ENCODE peak calls at places on chromosomes 3 and 15, in nine cellular contexts. One of them, this sample, is unnamed.

GRCh38 chr3:117006123-117006522 is 296.5 kb downstream of the TUSC7 start:
- DNase-seq in dorsolateral prefrontal cortex: no peak
- DNase-seq in endothelial cell: no peak
- DNase-seq in GM23338: no peak
- DNase-seq in CD8-positive, alpha-beta T cell: no peak
- DNase-seq in fibroblast of mammary gland: no peak
- DNase-seq in breast epithelium: no peak
- DNase-seq in progenitor cell of endocrine pancreas: no peak
- DNase-seq in OCI-LY7: no peak
- DNase-seq in this sample: no peak

GRCh38 chr15:74752486-74753395 is 4.1 kb downstream of the CYP1A2 start:
- DNase-seq in dorsolateral prefrontal cortex: no peak
- DNase-seq in endothelial cell: no peak
- DNase-seq in GM23338: no peak
- DNase-seq in CD8-positive, alpha-beta T cell: no peak
- DNase-seq in fibroblast of mammary gland: peak
- DNase-seq in breast epithelium: no peak
- DNase-seq in progenitor cell of endocrine pancreas: no peak
- DNase-seq in OCI-LY7: no peak
- DNase-seq in this sample: no peak

GRCh38 chr3:11056531-11057050 is 64.0 kb downstream of the SLC6A1 start:
- DNase-seq in dorsolateral prefrontal cortex: no peak
- DNase-seq in endothelial cell: no peak
- DNase-seq in GM23338: no peak
- DNase-seq in CD8-positive, alpha-beta T cell: no peak
- DNase-seq in fibroblast of mammary gland: no peak
- DNase-seq in breast epithelium: no peak
- DNase-seq in progenitor cell of endocrine pancreas: no peak
- DNase-seq in OCI-LY7: no peak
- DNase-seq in this sample: no peak

GRCh38 chr15:38857814-38858213 is 293.2 kb upstream of the RASGRP1 start:
- DNase-seq in dorsolateral prefrontal cortex: no peak
- DNase-seq in endothelial cell: no peak
- DNase-seq in GM23338: no peak
- DNase-seq in CD8-positive, alpha-beta T cell: no peak
- DNase-seq in fibroblast of mammary gland: no peak
- DNase-seq in breast epithelium: no peak
- DNase-seq in progenitor cell of endocrine pancreas: no peak
- DNase-seq in OCI-LY7: no peak
- DNase-seq in this sample: no peak

GRCh38 chr3:37926611-37927010 is 64.0 kb upstream of the VILL start:
- DNase-seq in dorsolateral prefrontal cortex: no peak
- DNase-seq in endothelial cell: no peak
- DNase-seq in GM23338: no peak
- DNase-seq in CD8-positive, alpha-beta T cell: no peak
- DNase-seq in fibroblast of mammary gland: no peak
- DNase-seq in breast epithelium: no peak
- DNase-seq in progenitor cell of endocrine pancreas: no peak
- DNase-seq in OCI-LY7: no peak
- DNase-seq in this sample: no peak

GRCh38 chr15:66288796-66289195 is 4.6 kb upstream of the DIS3L start:
- DNase-seq in dorsolateral prefrontal cortex: no peak
- DNase-seq in endothelial cell: no peak
- DNase-seq in GM23338: no peak
- DNase-seq in CD8-positive, alpha-beta T cell: no peak
- DNase-seq in fibroblast of mammary gland: peak
- DNase-seq in breast epithelium: no peak
- DNase-seq in progenitor cell of endocrine pancreas: no peak
- DNase-seq in OCI-LY7: no peak
- DNase-seq in this sample: no peak

GRCh38 chr3:67400476-67400875 is 253.9 kb downstream of the SUCLG2 start:
- DNase-seq in dorsolateral prefrontal cortex: no peak
- DNase-seq in endothelial cell: no peak
- DNase-seq in GM23338: no peak
- DNase-seq in CD8-positive, alpha-beta T cell: no peak
- DNase-seq in fibroblast of mammary gland: no peak
- DNase-seq in breast epithelium: no peak
- DNase-seq in progenitor cell of endocrine pancreas: no peak
- DNase-seq in OCI-LY7: no peak
- DNase-seq in this sample: no peak

GRCh38 chr15:90407871-90408317 is 19.9 kb downstream of the IQGAP1 start:
- DNase-seq in dorsolateral prefrontal cortex: no peak
- DNase-seq in endothelial cell: no peak
- DNase-seq in GM23338: no peak
- DNase-seq in CD8-positive, alpha-beta T cell: no peak
- DNase-seq in fibroblast of mammary gland: peak
- DNase-seq in breast epithelium: no peak
- DNase-seq in progenitor cell of endocrine pancreas: no peak
- DNase-seq in OCI-LY7: no peak
- DNase-seq in this sample: no peak

GRCh38 chr3:10707089-10707983 is 108.7 kb upstream of the SLC6A11 start:
- DNase-seq in dorsolateral prefrontal cortex: no peak
- DNase-seq in endothelial cell: peak
- DNase-seq in GM23338: peak
- DNase-seq in CD8-positive, alpha-beta T cell: no peak
- DNase-seq in fibroblast of mammary gland: no peak
- DNase-seq in breast epithelium: no peak
- DNase-seq in progenitor cell of endocrine pancreas: peak
- DNase-seq in OCI-LY7: no peak
- DNase-seq in this sample: peak

GRCh38 chr15:92654662-92655061 is 913 bp downstream of the FAM174B start:
- DNase-seq in dorsolateral prefrontal cortex: no peak
- DNase-seq in endothelial cell: no peak
- DNase-seq in GM23338: no peak
- DNase-seq in CD8-positive, alpha-beta T cell: no peak
- DNase-seq in fibroblast of mammary gland: no peak
- DNase-seq in breast epithelium: no peak
- DNase-seq in progenitor cell of endocrine pancreas: no peak
- DNase-seq in OCI-LY7: no peak
- DNase-seq in this sample: no peak

GRCh38 chr3:196620228-196620627 is 19.3 kb upstream of the NRROS start:
- DNase-seq in dorsolateral prefrontal cortex: no peak
- DNase-seq in endothelial cell: no peak
- DNase-seq in GM23338: no peak
- DNase-seq in CD8-positive, alpha-beta T cell: peak
- DNase-seq in fibroblast of mammary gland: peak
- DNase-seq in breast epithelium: peak
- DNase-seq in progenitor cell of endocrine pancreas: no peak
- DNase-seq in OCI-LY7: no peak
- DNase-seq in this sample: no peak

GRCh38 chr3:52396011-52396906 is 48.6 kb downstream of the SEMA3G start:
- DNase-seq in dorsolateral prefrontal cortex: peak
- DNase-seq in endothelial cell: no peak
- DNase-seq in GM23338: no peak
- DNase-seq in CD8-positive, alpha-beta T cell: no peak
- DNase-seq in fibroblast of mammary gland: no peak
- DNase-seq in breast epithelium: no peak
- DNase-seq in progenitor cell of endocrine pancreas: no peak
- DNase-seq in OCI-LY7: no peak
- DNase-seq in this sample: no peak

GRCh38 chr3:126664591-126665214 is 9.8 kb upstream of the TXNRD3 start:
- DNase-seq in dorsolateral prefrontal cortex: no peak
- DNase-seq in endothelial cell: no peak
- DNase-seq in GM23338: peak
- DNase-seq in CD8-positive, alpha-beta T cell: no peak
- DNase-seq in fibroblast of mammary gland: peak
- DNase-seq in breast epithelium: peak
- DNase-seq in progenitor cell of endocrine pancreas: no peak
- DNase-seq in OCI-LY7: no peak
- DNase-seq in this sample: no peak
- TF ChIP-seq CTCF in dorsolateral prefrontal cortex: no peak
- TF ChIP-seq CTCF in endothelial cell: no peak
- TF ChIP-seq CTCF in GM23338: peak
- TF ChIP-seq CTCF in CD8-positive, alpha-beta T cell: no peak
- TF ChIP-seq CTCF in fibroblast of mammary gland: peak
- TF ChIP-seq CTCF in breast epithelium: no peak
- TF ChIP-seq CTCF in progenitor cell of endocrine pancreas: peak
- TF ChIP-seq CTCF in OCI-LY7: peak
- TF ChIP-seq CTCF in this sample: no peak

GRCh38 chr3:105867690-105868449 is 942 bp downstream of the CBLB start:
- DNase-seq in dorsolateral prefrontal cortex: no peak
- DNase-seq in endothelial cell: no peak
- DNase-seq in GM23338: peak
- DNase-seq in CD8-positive, alpha-beta T cell: peak
- DNase-seq in fibroblast of mammary gland: peak
- DNase-seq in breast epithelium: no peak
- DNase-seq in progenitor cell of endocrine pancreas: no peak
- DNase-seq in OCI-LY7: no peak
- DNase-seq in this sample: no peak

GRCh38 chr3:105869982-105870381 is 1.2 kb upstream of the CBLB start:
- DNase-seq in dorsolateral prefrontal cortex: no peak
- DNase-seq in endothelial cell: no peak
- DNase-seq in GM23338: no peak
- DNase-seq in CD8-positive, alpha-beta T cell: no peak
- DNase-seq in fibroblast of mammary gland: no peak
- DNase-seq in breast epithelium: no peak
- DNase-seq in progenitor cell of endocrine pancreas: no peak
- DNase-seq in OCI-LY7: no peak
- DNase-seq in this sample: no peak

GRCh38 chr3:105869531-105869833 is 670 bp upstream of the CBLB start:
- DNase-seq in dorsolateral prefrontal cortex: no peak
- DNase-seq in endothelial cell: no peak
- DNase-seq in GM23338: no peak
- DNase-seq in CD8-positive, alpha-beta T cell: no peak
- DNase-seq in fibroblast of mammary gland: no peak
- DNase-seq in breast epithelium: no peak
- DNase-seq in progenitor cell of endocrine pancreas: no peak
- DNase-seq in OCI-LY7: no peak
- DNase-seq in this sample: no peak

GRCh38 chr3:105868450-105868744 is 415 bp downstream of the CBLB start:
- DNase-seq in dorsolateral prefrontal cortex: peak
- DNase-seq in endothelial cell: peak
- DNase-seq in GM23338: peak
- DNase-seq in CD8-positive, alpha-beta T cell: no peak
- DNase-seq in fibroblast of mammary gland: peak
- DNase-seq in breast epithelium: peak
- DNase-seq in progenitor cell of endocrine pancreas: peak
- DNase-seq in OCI-LY7: no peak
- DNase-seq in this sample: peak

DNA sequence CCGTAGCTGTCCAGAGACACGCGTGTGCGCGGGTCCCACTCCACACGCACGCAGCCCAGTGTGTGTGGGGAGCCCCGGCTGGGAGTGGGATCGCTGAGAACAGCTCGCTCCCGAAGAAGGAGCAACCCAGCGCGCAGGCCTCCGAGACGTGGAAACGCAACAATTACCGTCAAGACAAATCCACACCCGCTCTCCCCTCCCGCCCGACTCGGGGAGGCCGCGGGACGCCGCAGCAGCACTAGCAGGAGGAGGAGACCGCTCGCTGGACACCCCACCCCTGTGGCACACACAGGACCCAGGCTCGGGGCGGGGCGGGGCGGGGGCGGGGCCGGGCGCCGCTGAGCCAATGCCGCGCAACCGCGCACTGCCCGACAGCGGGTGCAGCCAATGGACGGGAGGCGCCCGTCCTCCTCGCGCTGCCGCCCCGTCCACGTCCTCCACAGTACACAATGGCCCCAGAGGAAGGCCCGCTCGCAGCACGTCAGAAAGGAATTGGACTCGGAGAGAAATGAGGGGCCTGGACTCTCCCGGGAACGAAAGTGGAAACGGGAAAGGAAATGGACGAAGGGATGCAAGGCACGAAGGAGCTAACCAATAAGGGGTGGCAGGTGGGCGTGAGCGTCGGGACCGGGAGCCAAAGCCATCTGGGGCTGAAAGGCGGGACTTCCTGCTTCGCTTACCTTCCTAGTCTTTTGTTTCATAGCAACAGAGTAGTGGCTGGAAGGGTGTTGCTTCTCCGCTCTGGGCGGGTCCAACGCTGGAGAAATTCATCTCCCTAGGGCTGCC is at the start of gene CBLB:
- DNase-seq in dorsolateral prefrontal cortex: peak
- DNase-seq in endothelial cell: peak
- DNase-seq in GM23338: peak
- DNase-seq in CD8-positive, alpha-beta T cell: peak
- DNase-seq in fibroblast of mammary gland: peak
- DNase-seq in breast epithelium: peak
- DNase-seq in progenitor cell of endocrine pancreas: peak
- DNase-seq in OCI-LY7: peak
- DNase-seq in this sample: peak
- TF ChIP-seq CTCF in dorsolateral prefrontal cortex: peak
- TF ChIP-seq CTCF in endothelial cell: no peak
- TF ChIP-seq CTCF in GM23338: no peak
- TF ChIP-seq CTCF in CD8-positive, alpha-beta T cell: no peak
- TF ChIP-seq CTCF in fibroblast of mammary gland: no peak
- TF ChIP-seq CTCF in breast epithelium: no peak
- TF ChIP-seq CTCF in progenitor cell of endocrine pancreas: no peak
- TF ChIP-seq CTCF in OCI-LY7: no peak
- TF ChIP-seq CTCF in this sample: no peak

GRCh38 chr3:138949445-138950005 is 2.5 kb downstream of the FOXL2NB start:
- DNase-seq in dorsolateral prefrontal cortex: no peak
- DNase-seq in endothelial cell: no peak
- DNase-seq in GM23338: no peak
- DNase-seq in CD8-positive, alpha-beta T cell: no peak
- DNase-seq in fibroblast of mammary gland: no peak
- DNase-seq in breast epithelium: no peak
- DNase-seq in progenitor cell of endocrine pancreas: no peak
- DNase-seq in OCI-LY7: no peak
- DNase-seq in this sample: no peak

GRCh38 chr3:138950701-138951100 is 3.7 kb downstream of the FOXL2NB start:
- DNase-seq in dorsolateral prefrontal cortex: no peak
- DNase-seq in endothelial cell: no peak
- DNase-seq in GM23338: no peak
- DNase-seq in CD8-positive, alpha-beta T cell: no peak
- DNase-seq in fibroblast of mammary gland: no peak
- DNase-seq in breast epithelium: no peak
- DNase-seq in progenitor cell of endocrine pancreas: no peak
- DNase-seq in OCI-LY7: no peak
- DNase-seq in this sample: no peak

GRCh38 chr3:138948371-138949001 is 1.5 kb downstream of the FOXL2NB start:
- DNase-seq in dorsolateral prefrontal cortex: no peak
- DNase-seq in endothelial cell: no peak
- DNase-seq in GM23338: peak
- DNase-seq in CD8-positive, alpha-beta T cell: no peak
- DNase-seq in fibroblast of mammary gland: no peak
- DNase-seq in breast epithelium: no peak
- DNase-seq in progenitor cell of endocrine pancreas: no peak
- DNase-seq in OCI-LY7: no peak
- DNase-seq in this sample: no peak

GRCh38 chr3:138949002-138949418 is 2.0 kb downstream of the FOXL2NB start:
- DNase-seq in dorsolateral prefrontal cortex: no peak
- DNase-seq in endothelial cell: no peak
- DNase-seq in GM23338: peak
- DNase-seq in CD8-positive, alpha-beta T cell: no peak
- DNase-seq in fibroblast of mammary gland: no peak
- DNase-seq in breast epithelium: no peak
- DNase-seq in progenitor cell of endocrine pancreas: no peak
- DNase-seq in OCI-LY7: no peak
- DNase-seq in this sample: no peak

GRCh38 chr3:138950006-138950644 is 3.1 kb downstream of the FOXL2NB start:
- DNase-seq in dorsolateral prefrontal cortex: no peak
- DNase-seq in endothelial cell: peak
- DNase-seq in GM23338: peak
- DNase-seq in CD8-positive, alpha-beta T cell: no peak
- DNase-seq in fibroblast of mammary gland: peak
- DNase-seq in breast epithelium: no peak
- DNase-seq in progenitor cell of endocrine pancreas: no peak
- DNase-seq in OCI-LY7: no peak
- DNase-seq in this sample: peak
- TF ChIP-seq CTCF in dorsolateral prefrontal cortex: no peak
- TF ChIP-seq CTCF in endothelial cell: no peak
- TF ChIP-seq CTCF in GM23338: no peak
- TF ChIP-seq CTCF in CD8-positive, alpha-beta T cell: no peak
- TF ChIP-seq CTCF in fibroblast of mammary gland: no peak
- TF ChIP-seq CTCF in breast epithelium: no peak
- TF ChIP-seq CTCF in progenitor cell of endocrine pancreas: peak
- TF ChIP-seq CTCF in OCI-LY7: no peak
- TF ChIP-seq CTCF in this sample: no peak

GRCh38 chr3:3005345-3005744 is 104.8 kb downstream of the IL5RA start:
- DNase-seq in dorsolateral prefrontal cortex: no peak
- DNase-seq in endothelial cell: no peak
- DNase-seq in GM23338: no peak
- DNase-seq in CD8-positive, alpha-beta T cell: no peak
- DNase-seq in fibroblast of mammary gland: no peak
- DNase-seq in breast epithelium: no peak
- DNase-seq in progenitor cell of endocrine pancreas: no peak
- DNase-seq in OCI-LY7: no peak
- DNase-seq in this sample: no peak
- TF ChIP-seq CTCF in dorsolateral prefrontal cortex: no peak
- TF ChIP-seq CTCF in endothelial cell: no peak
- TF ChIP-seq CTCF in GM23338: no peak
- TF ChIP-seq CTCF in CD8-positive, alpha-beta T cell: no peak
- TF ChIP-seq CTCF in fibroblast of mammary gland: no peak
- TF ChIP-seq CTCF in breast epithelium: no peak
- TF ChIP-seq CTCF in progenitor cell of endocrine pancreas: no peak
- TF ChIP-seq CTCF in OCI-LY7: no peak
- TF ChIP-seq CTCF in this sample: no peak

This sample was measured in nephron progenitor cell.